ENCODE peak calls at places on chromosomes 1 and 21, in seven cellular contexts. S is tibial nerve, C is ascending aorta, V is breast epithelium, Y is fibroblast of lung, T is GM23248, A is GM23338. M is an unnamed sample.

GRCh38 chr1:94746635-94747525 is 73.3 kb upstream of the SLC44A3 start:
- DNase-seq in S (peak; percentile 54), C (no peak), V (no peak), Y (no peak), T (no peak), A (no peak), M (no peak)

GRCh38 chr1:219812491-219813221 is 115.7 kb downstream of the SLC30A10 start:
- DNase-seq in S (no peak), C (no peak), V (no peak), Y (peak; percentile 80), T (peak; percentile 86), A (peak; percentile 91), M (no peak)

GRCh38 chr1:115908565-115909334 is 67.6 kb upstream of the SLC22A15 start:
- DNase-seq in S (no peak), C (no peak), V (no peak), Y (no peak), T (no peak), A (no peak), M (no peak)

GRCh38 chr1:29323636-29324035 is 87.3 kb downstream of the PTPRU start:
- DNase-seq in S (no peak), C (no peak), V (no peak), Y (no peak), T (no peak), A (no peak), M (no peak)

GRCh38 chr21:44547656-44548331 is 3.5 kb downstream of the KRTAP10-2 start:
- DNase-seq in S (no peak), C (no peak), V (no peak), Y (no peak), T (no peak), A (no peak), M (no peak)

GRCh38 chr1:179872558-179872957 is 5.0 kb downstream of the TOR1AIP2 start:
- DNase-seq in S (no peak), C (no peak), V (no peak), Y (no peak), T (no peak), A (no peak), M (no peak)

GRCh38 chr1:17579951-17580939 is 40.7 kb downstream of the ARHGEF10L start:
- DNase-seq in S (no peak), C (no peak), V (no peak), Y (no peak), T (no peak), A (no peak), M (no peak)

GRCh38 chr1:216119600-216119999 is 303.6 kb downstream of the USH2A start:
- DNase-seq in S (no peak), C (no peak), V (no peak), Y (peak; percentile 30), T (peak; percentile 61), A (peak; percentile 48), M (no peak)

GRCh38 chr1:32703479-32704291 is 1.1 kb upstream of the SYNC start:
- DNase-seq in S (no peak), C (peak; percentile 40), V (no peak), Y (peak; percentile 99), T (peak; percentile 94), A (peak; percentile 53), M (no peak)

GRCh38 chr1:183877321-183877720 is 72.4 kb downstream of the RGL1 start:
- DNase-seq in S (peak; percentile 66), C (no peak), V (peak; percentile 57), Y (peak; percentile 66), T (peak; percentile 82), A (no peak), M (no peak)

GRCh38 chr1:28456078-28456477 is 49.8 kb upstream of the RCC1 start:
- DNase-seq in S (no peak), C (no peak), V (no peak), Y (peak; percentile 74), T (peak; percentile 77), A (no peak), M (no peak)

GRCh38 chr21:25615880-25616279 is 8.6 kb upstream of the MRPL39 start:
- DNase-seq in S (no peak), C (no peak), V (no peak), Y (no peak), T (no peak), A (no peak), M (no peak)

DNA sequence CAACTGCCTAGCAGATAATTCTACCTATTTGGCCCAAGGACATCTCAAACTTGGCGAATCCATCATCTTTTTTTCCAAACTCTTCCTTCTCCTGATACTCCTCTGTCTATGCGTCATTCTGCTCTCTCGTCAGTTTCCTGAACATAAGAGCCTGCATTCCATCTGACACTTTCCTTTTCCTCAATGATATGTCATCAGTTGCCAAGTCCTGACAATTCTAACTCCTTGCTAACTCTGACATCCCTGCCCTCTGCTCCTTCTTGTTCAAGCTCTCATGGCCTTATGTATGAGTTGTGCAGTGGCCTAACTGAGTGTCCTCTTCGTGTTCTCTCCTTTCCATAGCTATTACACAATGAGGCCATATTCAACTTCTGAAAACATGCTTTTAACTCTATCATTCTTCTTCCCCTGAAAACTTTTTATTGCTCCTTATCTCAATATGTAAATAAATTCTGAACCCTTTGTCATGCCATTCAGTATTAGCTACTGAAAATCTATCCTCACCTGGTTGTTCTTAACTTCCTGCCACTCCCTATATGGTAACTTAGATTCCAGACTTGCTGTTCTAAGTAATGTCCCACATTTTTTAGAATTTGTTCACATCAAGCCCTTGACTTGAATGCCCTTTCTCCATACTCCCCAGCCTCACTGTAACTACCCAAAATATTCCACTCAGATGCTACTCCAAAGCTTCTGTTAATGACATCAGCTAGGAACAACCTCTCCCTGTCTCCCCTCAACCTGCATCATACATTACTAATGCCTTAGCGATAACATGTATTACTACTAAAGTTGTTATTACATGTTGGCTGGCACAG is 11.5 kb downstream of the PALMD start:
- DNase-seq in S (no peak), C (no peak), V (no peak), Y (peak; percentile 56), T (no peak), A (no peak), M (no peak)
- H3K27ac ChIP-seq in S (peak overlapping the region; percentile 48), C (no peak overlapping the region), V (peak overlapping the region; percentile 50), Y (no peak overlapping the region), T (no peak overlapping the region), A (no peak overlapping the region), M (peak overlapping the region; percentile 6)

DNA sequence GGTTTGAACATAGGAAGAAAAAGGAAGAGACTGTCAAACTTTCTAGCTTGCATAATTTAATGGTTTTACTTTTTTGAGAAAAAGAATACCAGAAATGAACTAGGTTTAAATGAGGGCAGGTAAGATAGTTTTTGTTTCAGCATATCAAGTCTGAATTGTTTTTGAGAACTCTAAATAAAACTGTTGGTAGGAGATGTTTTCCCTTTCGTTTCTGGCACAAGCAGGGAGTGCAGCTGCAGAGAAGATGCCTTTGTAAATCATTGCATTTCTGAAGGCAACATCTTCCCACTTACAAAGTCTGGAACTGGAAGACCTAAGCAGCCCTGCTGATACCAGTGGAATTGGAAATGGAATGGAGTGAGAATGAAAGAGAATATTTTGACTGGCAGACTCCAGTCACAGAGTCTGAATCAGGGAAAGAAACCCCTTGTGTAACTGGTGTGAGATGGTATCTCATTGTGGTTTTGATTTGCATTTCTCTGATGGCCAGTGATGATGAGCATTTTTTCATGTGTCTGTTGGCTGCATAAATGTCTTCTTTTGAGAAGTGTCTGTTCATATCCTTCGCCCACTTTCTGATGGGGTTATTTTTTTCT is 815.6 kb downstream of the LTN1 start:
- DNase-seq in S (no peak), C (no peak), V (no peak), Y (no peak), T (no peak), A (no peak), M (no peak)
- H3K4me3 ChIP-seq in S (no peak overlapping the region), C (no peak overlapping the region), V (no peak overlapping the region), Y (no peak overlapping the region), T (no peak overlapping the region), A (no peak overlapping the region), M (no peak overlapping the region)

GRCh38 chr1:160626560-160627342 is 20.1 kb downstream of the SLAMF1 start:
- DNase-seq in S (no peak), C (no peak), V (no peak), Y (no peak), T (no peak), A (no peak), M (no peak)
- H3K27ac ChIP-seq in S (no peak overlapping the region), C (no peak overlapping the region), V (no peak overlapping the region), Y (no peak overlapping the region), T (no peak overlapping the region), A (no peak overlapping the region), M (no peak overlapping the region)

GRCh38 chr1:64505944-64506658 is 36.2 kb downstream of the CACHD1 start:
- DNase-seq in S (no peak), C (no peak), V (peak; percentile 52), Y (peak; percentile 31), T (no peak), A (no peak), M (no peak)
- H3K4me3 ChIP-seq in S (peak overlapping the region; percentile 50), C (peak overlapping the region; percentile 62), V (peak overlapping the region; percentile 39), Y (peak overlapping the region; percentile 53), T (no peak overlapping the region), A (peak overlapping the region; percentile 56), M (no peak overlapping the region)

M was measured in RWPE2.